ENCODE peak calls at places on chromosomes 11 and 22, in seven cellular contexts. W is Caki2; C is naive thymus-derived CD4-positive, alpha-beta T cell; Y is lung; Z is germinal center; F is head of caudate nucleus; Q is ureter. V is an unnamed sample.

GRCh38 chr11:44559207-44559943 is 6.1 kb upstream of the CD82 start:
- DNase-seq in W (no peak), C (no peak), Q (no peak), F (no peak), Z (peak), Y (no peak), V (no peak)

GRCh38 chr11:62612366-62613274 is at the start of the genes EML3 and ROM1:
- DNase-seq in F (peak), Z (peak), W (peak), C (peak), Q (peak), Y (peak), V (peak)

GRCh38 chr11:19234428-19234827 is 6.3 kb downstream of the E2F8 start:
- DNase-seq in Z (no peak), W (no peak), Q (no peak), C (no peak), F (no peak), Y (no peak), V (no peak)

GRCh38 chr11:106447631-106448191 is 370.2 kb downstream of the AASDHPPT start:
- DNase-seq in F (no peak), Z (no peak), Q (no peak), Y (no peak), W (no peak), C (no peak), V (no peak)

GRCh38 chr11:100719362-100719761 is 32.3 kb downstream of the ARHGAP42 start:
- DNase-seq in W (no peak), Z (no peak), Q (no peak), C (no peak), F (no peak), Y (no peak), V (no peak)

GRCh38 chr11:126361400-126361799 is 5.9 kb downstream of the ST3GAL4 start:
- DNase-seq in Y (no peak), Q (no peak), W (no peak), F (no peak), Z (no peak), C (no peak), V (no peak)

GRCh38 chr11:120652705-120653335 is 141.3 kb downstream of the GRIK4 start:
- DNase-seq in W (no peak), Y (no peak), Q (no peak), F (no peak), Z (no peak), C (no peak), V (no peak)

GRCh38 chr11:128776088-128776433 is 82.2 kb downstream of the FLI1 start:
- DNase-seq in Q (no peak), W (no peak), Y (no peak), Z (peak), F (no peak), C (peak), V (peak)

GRCh38 chr11:90204832-90205646 is 17.8 kb downstream of the CHORDC1 start:
- DNase-seq in Y (no peak), Z (peak), F (no peak), W (peak), C (peak), Q (no peak), V (no peak)

GRCh38 chr22:29073618-29074275 is 912 bp downstream of the KREMEN1 start:
- DNase-seq in F (no peak), C (peak), Y (peak), W (no peak), Z (no peak), Q (peak), V (no peak)

GRCh38 chr11:36431429-36432092 is 78.5 kb downstream of the TRAF6 start:
- DNase-seq in Y (peak), Z (no peak), W (peak), Q (peak), C (no peak), F (no peak), V (no peak)

GRCh38 chr11:10261821-10262220 is 32.2 kb downstream of the SBF2 start:
- DNase-seq in W (no peak), C (no peak), Z (no peak), Y (no peak), F (no peak), Q (no peak), V (no peak)

GRCh38 chr11:47354913-47355282 is 2.4 kb upstream of the MYBPC3 start:
- DNase-seq in Q (no peak), Z (no peak), W (no peak), Y (no peak), F (no peak), C (no peak), V (no peak)

GRCh38 chr11:10674991-10675440 is 18.5 kb downstream of the IRAG1 start:
- DNase-seq in C (no peak), Z (no peak), W (no peak), Y (no peak), Q (no peak), F (peak), V (no peak)

GRCh38 chr11:75082601-75083216 is 14.0 kb downstream of the OR2AT4 start:
- DNase-seq in Y (no peak), Q (no peak), F (no peak), W (no peak), C (no peak), Z (no peak), V (no peak)

GRCh38 chr11:131027501-131027900 is 111.2 kb upstream of the SNX19 start:
- DNase-seq in Y (no peak), Z (no peak), Q (no peak), F (no peak), W (no peak), C (no peak), V (no peak)

GRCh38 chr11:86438685-86439084 is 64.0 kb downstream of the CCDC81 start:
- DNase-seq in F (no peak), Y (no peak), W (peak), C (no peak), Z (no peak), Q (no peak), V (no peak)

GRCh38 chr11:92812841-92813240 is 156.6 kb upstream of the MTNR1B start:
- DNase-seq in F (no peak), Q (no peak), W (no peak), Z (no peak), C (no peak), Y (no peak), V (no peak)

GRCh38 chr11:7571640-7572000 is 57.8 kb downstream of the PPFIBP2 start:
- DNase-seq in Q (peak), W (peak), Y (peak), F (peak), Z (no peak), C (no peak), V (no peak)

GRCh38 chr11:30008946-30009525 is 7.8 kb downstream of the KCNA4 start:
- DNase-seq in C (no peak), Q (no peak), Y (no peak), F (no peak), Z (no peak), W (no peak), V (no peak)

GRCh38 chr11:121226415-121227263 is 65.9 kb upstream of the SC5D start:
- DNase-seq in C (no peak), Q (no peak), Z (no peak), Y (no peak), W (no peak), F (no peak), V (no peak)

GRCh38 chr11:113462830-113463229 is 12.4 kb downstream of the DRD2 start:
- DNase-seq in Y (no peak), F (no peak), W (no peak), Q (no peak), C (no peak), Z (no peak), V (no peak)

GRCh38 chr11:26599421-26599820 is 27.4 kb upstream of the MUC15 start:
- DNase-seq in W (no peak), F (no peak), Y (no peak), Q (no peak), C (no peak), Z (no peak), V (no peak)

GRCh38 chr11:26121466-26121865 is 210.5 kb upstream of the ANO3 start:
- DNase-seq in Y (no peak), Q (no peak), Z (no peak), F (no peak), W (no peak), C (no peak), V (no peak)

GRCh38 chr22:23054531-23055257 is 15.6 kb upstream of the GNAZ start:
- DNase-seq in Z (peak), C (no peak), F (no peak), Q (peak), W (peak), Y (no peak), V (no peak)

GRCh38 chr11:115739121-115739520 is 234.9 kb upstream of the CADM1 start:
- DNase-seq in W (no peak), C (no peak), Q (no peak), Z (no peak), F (no peak), Y (no peak), V (no peak)

GRCh38 chr22:50576806-50577696 is 1.2 kb downstream of the CPT1B start:
- DNase-seq in Z (no peak), W (no peak), F (no peak), C (no peak), Q (no peak), Y (no peak), V (no peak)

GRCh38 chr22:44444341-44445306 is 53.4 kb downstream of the RTL6 start:
- DNase-seq in F (no peak), Y (no peak), Z (no peak), C (no peak), W (no peak), Q (no peak), V (no peak)

GRCh38 chr22:49099496-49100124 is 728.1 kb downstream of the BRD1 start:
- DNase-seq in C (no peak), Z (no peak), Q (no peak), F (no peak), W (peak), Y (no peak), V (no peak)

GRCh38 chr11:45917286-45917622 is 423 bp downstream of the PEX16 start:
- DNase-seq in F (no peak), Q (no peak), Z (no peak), W (no peak), Y (no peak), C (no peak), V (no peak)

GRCh38 chr22:43745783-43746356 is 66.2 kb downstream of the EFCAB6 start:
- DNase-seq in C (no peak), Q (no peak), F (no peak), Y (no peak), W (no peak), Z (no peak), V (no peak)

GRCh38 chr11:12110714-12111481 is 508 bp downstream of the MICAL2 start:
- DNase-seq in C (peak), Z (peak), Q (no peak), Y (peak), W (peak), F (no peak), V (peak)

GRCh38 chr22:39234867-39235687 is 9.7 kb downstream of the PDGFB start:
- DNase-seq in Q (no peak), W (no peak), C (no peak), Z (no peak), Y (no peak), F (no peak), V (no peak)

GRCh38 chr22:19962909-19963806 is 21.5 kb upstream of the TXNRD2 start:
- DNase-seq in W (peak), Y (peak), Q (peak), F (no peak), C (no peak), Z (no peak), V (no peak)

GRCh38 chr11:128574576-128575011 is 12.8 kb downstream of the ETS1 start:
- DNase-seq in Z (no peak), Q (no peak), F (no peak), C (no peak), Y (no peak), W (no peak), V (no peak)

V was measured in CD8-positive, alpha-beta T cell.